ENCODE peak calls at places on chromosomes 2 and 18, in six cellular contexts. F is ELR; O is lower leg skin; Q is NCI-H1105; T is stimulated activated naive CD4-positive, alpha-beta T cell; C is AG04449. S is an unnamed sample.

GRCh38 chr2:220335591-220335915 is 708.1 kb downstream of the SLC4A3 start:
- DNase-seq in F (no peak), O (no peak), Q (no peak), T (no peak), C (no peak), S (no peak)

GRCh38 chr2:115880558-115880957 is 1438.1 kb downstream of the DPP10 start:
- DNase-seq in F (no peak), O (no peak), Q (no peak), T (no peak), C (no peak), S (no peak)

GRCh38 chr2:230738391-230738811 is 25.8 kb downstream of the CAB39 start:
- DNase-seq in F (no peak), O (no peak), Q (no peak), T (no peak), C (no peak), S (no peak)

GRCh38 chr2:170498559-170498958 is 216.6 kb upstream of the SP5 start:
- DNase-seq in F (no peak), O (no peak), Q (no peak), T (no peak), C (no peak), S (no peak)

GRCh38 chr2:149860276-149860921 is 272.8 kb upstream of the MMADHC start:
- DNase-seq in F (peak; percentile 9), O (peak; percentile 20), Q (no peak), T (no peak), C (peak; percentile 63), S (no peak)

GRCh38 chr2:130864830-130865229 is 28.1 kb downstream of the ARHGEF4 start:
- DNase-seq in F (peak; percentile 71), O (no peak), Q (peak; percentile 57), T (no peak), C (peak; percentile 24), S (peak; percentile 33)

GRCh38 chr2:120110507-120110906 is 97.6 kb downstream of the EPB41L5 start:
- DNase-seq in F (no peak), O (peak; percentile 14), Q (no peak), T (no peak), C (no peak), S (no peak)

GRCh38 chr18:59478591-59478990 is 119.5 kb upstream of the LMAN1 start:
- DNase-seq in F (no peak), O (no peak), Q (no peak), T (no peak), C (no peak), S (no peak)

GRCh38 chr2:111975053-111975552 is 76.7 kb downstream of the MERTK start:
- DNase-seq in F (peak; percentile 99), O (no peak), Q (peak; percentile 34), T (peak; percentile 1), C (peak; percentile 65), S (no peak)

GRCh38 chr18:25826823-25827617 is 263.4 kb downstream of the SS18 start:
- DNase-seq in F (peak; percentile 45), O (no peak), Q (no peak), T (no peak), C (no peak), S (no peak)

GRCh38 chr2:167844714-167845530 is 402.5 kb downstream of the STK39 start:
- DNase-seq in F (no peak), O (no peak), Q (peak; percentile 73), T (no peak), C (no peak), S (peak; percentile 82)

GRCh38 chr18:35458677-35459441 is 38.9 kb downstream of the INO80C start:
- DNase-seq in F (peak; percentile 83), O (no peak), Q (no peak), T (no peak), C (no peak), S (no peak)

GRCh38 chr2:35343135-35343534 is 1012.4 kb upstream of the CRIM1 start:
- DNase-seq in F (peak; percentile 15), O (no peak), Q (no peak), T (no peak), C (no peak), S (no peak)

GRCh38 chr2:223774193-223774592 is 63.2 kb downstream of the AP1S3 start:
- DNase-seq in F (no peak), O (no peak), Q (no peak), T (no peak), C (no peak), S (no peak)